ENCODE peak calls at places on chromosomes 7 and 10, in ten cellular contexts. N is EH, L is NCI-H345, E is choroid plexus epithelial cell, S is Caco-2, O is mammary epithelial cell, X is foreskin melanocyte, D is fibroblast of pulmonary artery, K is germinal center, P is fibroblast of the aortic adventitia. T is an unnamed sample.

GRCh38 chr10:21505711-21506278 is 19.7 kb downstream of the SKIDA1 start:
- DNase-seq in N (no peak), L (no peak), E (no peak), S (peak), O (no peak), X (no peak), D (no peak), K (no peak), P (no peak), T (no peak)

GRCh38 chr10:30233186-30233958 is 115.7 kb downstream of the MTPAP start:
- DNase-seq in N (peak), L (no peak), E (no peak), S (no peak), O (peak), X (peak), D (no peak), K (no peak), P (no peak), T (no peak)

GRCh38 chr10:118753331-118753730 is 1.4 kb downstream of the CACUL1 start:
- DNase-seq in N (peak), L (no peak), E (peak), S (no peak), O (no peak), X (no peak), D (peak), K (no peak), P (peak), T (no peak)

GRCh38 chr7:144534655-144535395 is 131.3 kb upstream of the NOBOX start:
- DNase-seq in N (no peak), L (no peak), E (no peak), S (no peak), O (no peak), X (no peak), D (no peak), K (no peak), P (no peak), T (no peak)

GRCh38 chr7:16934947-16935742 is 53.4 kb upstream of the AGR3 start:
- DNase-seq in N (peak), L (no peak), E (no peak), S (no peak), O (peak), X (no peak), D (no peak), K (no peak), P (peak), T (peak)

GRCh38 chr7:2811476-2812118 is 32.5 kb downstream of the GNA12 start:
- DNase-seq in N (peak), L (no peak), E (peak), S (peak), O (peak), X (no peak), D (peak), K (no peak), P (peak), T (no peak)

GRCh38 chr7:80312139-80312661 is 177.6 kb downstream of the GNAI1 start:
- DNase-seq in N (peak), L (peak), E (peak), S (no peak), O (peak), X (peak), D (peak), K (no peak), P (peak), T (no peak)

GRCh38 chr10:11757452-11757819 is 15.3 kb downstream of the ECHDC3 start:
- DNase-seq in N (peak), L (peak), E (peak), S (no peak), O (peak), X (no peak), D (peak), K (no peak), P (peak), T (peak)

GRCh38 chr10:57786331-57786730 is 481.4 kb downstream of the IPMK start:
- DNase-seq in N (no peak), L (no peak), E (no peak), S (no peak), O (no peak), X (no peak), D (no peak), K (no peak), P (no peak), T (no peak)

GRCh38 chr10:123367181-123367580 is 213.0 kb downstream of the BUB3 start:
- DNase-seq in N (no peak), L (no peak), E (no peak), S (no peak), O (no peak), X (no peak), D (no peak), K (no peak), P (no peak), T (no peak)

GRCh38 chr10:97991875-97992274 is 38.5 kb downstream of the CRTAC1 start:
- DNase-seq in N (peak), L (no peak), E (peak), S (peak), O (peak), X (peak), D (peak), K (no peak), P (peak), T (no peak)

GRCh38 chr10:24957624-24958435 is 5.4 kb upstream of the PRTFDC1 start:
- DNase-seq in N (peak), L (no peak), E (peak), S (no peak), O (peak), X (peak), D (peak), K (no peak), P (peak), T (no peak)

GRCh38 chr7:154978045-154978444 is 24.9 kb downstream of the PAXIP1 start:
- DNase-seq in N (peak), L (no peak), E (peak), S (no peak), O (no peak), X (no peak), D (no peak), K (no peak), P (no peak), T (no peak)

GRCh38 chr10:64286533-64286932 is 765.3 kb downstream of the REEP3 start:
- DNase-seq in N (no peak), L (no peak), E (no peak), S (no peak), O (no peak), X (peak), D (no peak), K (no peak), P (no peak), T (no peak)

GRCh38 chr7:101974365-101974764 is 156.9 kb downstream of the CUX1 start:
- DNase-seq in N (no peak), L (no peak), E (no peak), S (no peak), O (no peak), X (no peak), D (no peak), K (no peak), P (no peak), T (no peak)

GRCh38 chr10:35412336-35412735 is 76.0 kb downstream of the CCNY start:
- DNase-seq in N (no peak), L (no peak), E (no peak), S (no peak), O (no peak), X (no peak), D (no peak), K (no peak), P (no peak), T (no peak)

GRCh38 chr10:33982995-33983394 is 648.5 kb upstream of the NRP1 start:
- DNase-seq in N (no peak), L (no peak), E (no peak), S (no peak), O (peak), X (no peak), D (peak), K (no peak), P (peak), T (no peak)

GRCh38 chr10:119197921-119198320 is 9.4 kb upstream of the GRK5 start:
- DNase-seq in N (peak), L (no peak), E (peak), S (no peak), O (peak), X (peak), D (peak), K (no peak), P (peak), T (no peak)

GRCh38 chr7:65430344-65431186 is 56.9 kb downstream of the ZNF92 start:
- DNase-seq in N (no peak), L (no peak), E (no peak), S (no peak), O (no peak), X (no peak), D (no peak), K (no peak), P (no peak), T (no peak)

GRCh38 chr7:521221-522070 is 1.8 kb upstream of the PDGFA start:
- DNase-seq in N (peak), L (no peak), E (no peak), S (peak), O (peak), X (no peak), D (peak), K (peak), P (peak), T (peak)

GRCh38 chr10:21518629-21519321 is 6.7 kb downstream of the SKIDA1 start:
- DNase-seq in N (peak), L (no peak), E (peak), S (no peak), O (peak), X (peak), D (peak), K (no peak), P (peak), T (peak)

GRCh38 chr10:105243825-105244224 is 602.7 kb downstream of the SORCS3 start:
- DNase-seq in N (no peak), L (no peak), E (no peak), S (no peak), O (no peak), X (no peak), D (no peak), K (no peak), P (no peak), T (no peak)

GRCh38 chr10:124494050-124494807 is 32.6 kb downstream of the LHPP start:
- DNase-seq in N (no peak), L (no peak), E (peak), S (no peak), O (no peak), X (no peak), D (no peak), K (no peak), P (no peak), T (no peak)

GRCh38 chr10:22252801-22253577 is 35.2 kb upstream of the EBLN1 start:
- DNase-seq in N (peak), L (no peak), E (peak), S (no peak), O (no peak), X (no peak), D (peak), K (peak), P (no peak), T (no peak)

GRCh38 chr7:153847828-153848227 is 204.4 kb upstream of the DPP6 start:
- DNase-seq in N (no peak), L (no peak), E (no peak), S (no peak), O (no peak), X (no peak), D (no peak), K (no peak), P (no peak), T (no peak)

GRCh38 chr7:142196066-142196840 is 61.6 kb downstream of the PRSS58 start:
- DNase-seq in N (no peak), L (no peak), E (no peak), S (no peak), O (peak), X (no peak), D (no peak), K (no peak), P (no peak), T (no peak)

GRCh38 chr10:89213191-89213808 is 6.2 kb upstream of the CH25H start:
- DNase-seq in N (peak), L (peak), E (peak), S (peak), O (peak), X (peak), D (peak), K (peak), P (peak), T (peak)

GRCh38 chr7:158828343-158829020 is 827 bp downstream of the ESYT2 start:
- DNase-seq in N (peak), L (no peak), E (peak), S (peak), O (peak), X (no peak), D (no peak), K (peak), P (no peak), T (peak)

GRCh38 chr7:117715784-117716445 is 157.3 kb downstream of the CTTNBP2 start:
- DNase-seq in N (peak), L (peak), E (peak), S (peak), O (peak), X (peak), D (peak), K (peak), P (peak), T (peak)

GRCh38 chr10:12631216-12631615 is 281.9 kb downstream of the CAMK1D start:
- DNase-seq in N (no peak), L (peak), E (peak), S (no peak), O (peak), X (no peak), D (peak), K (no peak), P (peak), T (no peak)

GRCh38 chr10:93991596-93992284 is 2.0 kb upstream of the PLCE1 start:
- DNase-seq in N (peak), L (no peak), E (peak), S (peak), O (peak), X (peak), D (peak), K (no peak), P (peak), T (no peak)

GRCh38 chr7:143965280-143965679 is 10.6 kb downstream of the OR2F1 start:
- DNase-seq in N (no peak), L (no peak), E (peak), S (peak), O (no peak), X (no peak), D (peak), K (no peak), P (no peak), T (no peak)

GRCh38 chr10:21138769-21139324 is 241.7 kb upstream of the NEBL start:
- DNase-seq in N (no peak), L (peak), E (peak), S (no peak), O (no peak), X (no peak), D (no peak), K (no peak), P (no peak), T (no peak)

GRCh38 chr10:102612964-102613275 is 31.4 kb upstream of the TRIM8 start:
- DNase-seq in N (no peak), L (no peak), E (no peak), S (no peak), O (no peak), X (no peak), D (no peak), K (no peak), P (no peak), T (no peak)